ENCODE peak calls at places on chromosomes 2 and 18, in six cellular contexts. One of them, this sample, is unnamed.

GRCh38 chr18:12092398-12093229 is 1.0 kb upstream of the ANKRD62 start:
- DNase-seq in left cardiac atrium: peak
- DNase-seq in GM10248: peak
- DNase-seq in retina: no peak
- DNase-seq in tibial artery: no peak
- DNase-seq in coronary artery: no peak
- DNase-seq in this sample: no peak

GRCh38 chr2:15756882-15757819 is 165.5 kb downstream of the DDX1 start:
- DNase-seq in left cardiac atrium: no peak
- DNase-seq in GM10248: no peak
- DNase-seq in retina: no peak
- DNase-seq in tibial artery: no peak
- DNase-seq in coronary artery: peak
- DNase-seq in this sample: no peak

GRCh38 chr18:72468011-72468710 is 76.0 kb downstream of the CBLN2 start:
- DNase-seq in left cardiac atrium: no peak
- DNase-seq in GM10248: no peak
- DNase-seq in retina: no peak
- DNase-seq in tibial artery: no peak
- DNase-seq in coronary artery: no peak
- DNase-seq in this sample: no peak

GRCh38 chr18:46892842-46893241 is 24.5 kb downstream of the PIAS2 start:
- DNase-seq in left cardiac atrium: no peak
- DNase-seq in GM10248: peak
- DNase-seq in retina: no peak
- DNase-seq in tibial artery: no peak
- DNase-seq in coronary artery: no peak
- DNase-seq in this sample: no peak

GRCh38 chr2:149601141-149601796 is 13.7 kb upstream of the MMADHC start:
- DNase-seq in left cardiac atrium: no peak
- DNase-seq in GM10248: no peak
- DNase-seq in retina: no peak
- DNase-seq in tibial artery: no peak
- DNase-seq in coronary artery: no peak
- DNase-seq in this sample: no peak

GRCh38 chr2:27584597-27584996 is 1.8 kb downstream of the ZNF512 start:
- DNase-seq in left cardiac atrium: no peak
- DNase-seq in GM10248: no peak
- DNase-seq in retina: no peak
- DNase-seq in tibial artery: no peak
- DNase-seq in coronary artery: no peak
- DNase-seq in this sample: no peak

GRCh38 chr2:203734276-203734983 is 28.0 kb downstream of the CD28 start:
- DNase-seq in left cardiac atrium: no peak
- DNase-seq in GM10248: no peak
- DNase-seq in retina: no peak
- DNase-seq in tibial artery: no peak
- DNase-seq in coronary artery: no peak
- DNase-seq in this sample: no peak

GRCh38 chr2:54047076-54047475 is 68.3 kb upstream of the ACYP2 start:
- DNase-seq in left cardiac atrium: no peak
- DNase-seq in GM10248: no peak
- DNase-seq in retina: no peak
- DNase-seq in tibial artery: no peak
- DNase-seq in coronary artery: no peak
- DNase-seq in this sample: no peak

GRCh38 chr2:25301453-25302352 is 40.0 kb downstream of the DNMT3A start:
- DNase-seq in left cardiac atrium: no peak
- DNase-seq in GM10248: peak
- DNase-seq in retina: no peak
- DNase-seq in tibial artery: no peak
- DNase-seq in coronary artery: no peak
- DNase-seq in this sample: no peak

GRCh38 chr2:238133499-238134392 is 4.7 kb upstream of the KLHL30 start:
- DNase-seq in left cardiac atrium: peak
- DNase-seq in GM10248: no peak
- DNase-seq in retina: no peak
- DNase-seq in tibial artery: no peak
- DNase-seq in coronary artery: no peak
- DNase-seq in this sample: no peak

GRCh38 chr18:60568211-60568610 is 195.6 kb upstream of the MC4R start:
- DNase-seq in left cardiac atrium: no peak
- DNase-seq in GM10248: no peak
- DNase-seq in retina: no peak
- DNase-seq in tibial artery: no peak
- DNase-seq in coronary artery: no peak
- DNase-seq in this sample: no peak

GRCh38 chr18:33277431-33277830 is 163.1 kb downstream of the CCDC178 start:
- DNase-seq in left cardiac atrium: no peak
- DNase-seq in GM10248: no peak
- DNase-seq in retina: no peak
- DNase-seq in tibial artery: no peak
- DNase-seq in coronary artery: no peak
- DNase-seq in this sample: no peak

GRCh38 chr2:37800176-37800835 is 124.8 kb upstream of the RMDN2 start:
- DNase-seq in left cardiac atrium: no peak
- DNase-seq in GM10248: no peak
- DNase-seq in retina: no peak
- DNase-seq in tibial artery: no peak
- DNase-seq in coronary artery: no peak
- DNase-seq in this sample: no peak

GRCh38 chr18:76823574-76823973 is 1.2 kb downstream of the ZNF236 start:
- DNase-seq in left cardiac atrium: no peak
- DNase-seq in GM10248: peak
- DNase-seq in retina: peak
- DNase-seq in tibial artery: no peak
- DNase-seq in coronary artery: peak
- DNase-seq in this sample: no peak

GRCh38 chr2:79622508-79622907 is 109.7 kb downstream of the CTNNA2 start:
- DNase-seq in left cardiac atrium: no peak
- DNase-seq in GM10248: no peak
- DNase-seq in retina: no peak
- DNase-seq in tibial artery: no peak
- DNase-seq in coronary artery: no peak
- DNase-seq in this sample: no peak

GRCh38 chr2:77713412-77713811 is 191.2 kb upstream of the LRRTM4 start:
- DNase-seq in left cardiac atrium: no peak
- DNase-seq in GM10248: no peak
- DNase-seq in retina: no peak
- DNase-seq in tibial artery: no peak
- DNase-seq in coronary artery: no peak
- DNase-seq in this sample: no peak

GRCh38 chr2:230798769-230799399 is 65.9 kb upstream of the ITM2C start:
- DNase-seq in left cardiac atrium: no peak
- DNase-seq in GM10248: peak
- DNase-seq in retina: no peak
- DNase-seq in tibial artery: no peak
- DNase-seq in coronary artery: no peak
- DNase-seq in this sample: no peak

GRCh38 chr2:190379249-190379964 is 28.7 kb upstream of the MFSD6 start:
- DNase-seq in left cardiac atrium: no peak
- DNase-seq in GM10248: no peak
- DNase-seq in retina: no peak
- DNase-seq in tibial artery: no peak
- DNase-seq in coronary artery: no peak
- DNase-seq in this sample: no peak

GRCh38 chr2:68812256-68812655 is 58.9 kb downstream of the BMP10 start:
- DNase-seq in left cardiac atrium: no peak
- DNase-seq in GM10248: no peak
- DNase-seq in retina: no peak
- DNase-seq in tibial artery: no peak
- DNase-seq in coronary artery: no peak
- DNase-seq in this sample: no peak

GRCh38 chr2:75709297-75709696 is 1.4 kb downstream of the GCFC2 start:
- DNase-seq in left cardiac atrium: no peak
- DNase-seq in GM10248: no peak
- DNase-seq in retina: no peak
- DNase-seq in tibial artery: no peak
- DNase-seq in coronary artery: no peak
- DNase-seq in this sample: no peak

GRCh38 chr2:179861027-179861776 is at the start of gene ZNF385B:
- DNase-seq in left cardiac atrium: peak
- DNase-seq in GM10248: peak
- DNase-seq in retina: peak
- DNase-seq in tibial artery: peak
- DNase-seq in coronary artery: no peak
- DNase-seq in this sample: peak

GRCh38 chr18:79948719-79949411 is 2.6 kb downstream of the SLC66A2 start:
- DNase-seq in left cardiac atrium: no peak
- DNase-seq in GM10248: no peak
- DNase-seq in retina: no peak
- DNase-seq in tibial artery: no peak
- DNase-seq in coronary artery: peak
- DNase-seq in this sample: peak

GRCh38 chr2:189506514-189506976 is 65.3 kb downstream of the WDR75 start:
- DNase-seq in left cardiac atrium: no peak
- DNase-seq in GM10248: no peak
- DNase-seq in retina: no peak
- DNase-seq in tibial artery: no peak
- DNase-seq in coronary artery: no peak
- DNase-seq in this sample: no peak

GRCh38 chr2:69013837-69014796 is 1.1 kb downstream of the ANTXR1 start:
- DNase-seq in left cardiac atrium: no peak
- DNase-seq in GM10248: no peak
- DNase-seq in retina: peak
- DNase-seq in tibial artery: no peak
- DNase-seq in coronary artery: no peak
- DNase-seq in this sample: no peak

GRCh38 chr2:6864938-6865345 is 765 bp downstream of the CMPK2 start:
- DNase-seq in left cardiac atrium: peak
- DNase-seq in GM10248: no peak
- DNase-seq in retina: peak
- DNase-seq in tibial artery: no peak
- DNase-seq in coronary artery: no peak
- DNase-seq in this sample: peak

GRCh38 chr18:50820901-50821520 is 1.2 kb upstream of the MRO start:
- DNase-seq in left cardiac atrium: no peak
- DNase-seq in GM10248: no peak
- DNase-seq in retina: no peak
- DNase-seq in tibial artery: no peak
- DNase-seq in coronary artery: no peak
- DNase-seq in this sample: no peak

This sample was measured in suprapubic skin.